ENCODE peak calls at places on chromosomes 12 and 14, in seven cellular contexts. R is psoas muscle; C is mucosa of gallbladder; I is T-helper 9 cell; D is cardiac muscle cell; H is ACHN; W is stimulated activated CD4-positive, alpha-beta T cell treated with anti-CD3 and anti-CD28 coated beads, Interleukin-4, amount 100 ng/mL, for 1 hour. M is an unnamed sample.

GRCh38 chr12:85765443-85765842 is 70.8 kb downstream of the RASSF9 start:
- DNase-seq in W (no peak), C (no peak), H (no peak), R (no peak), D (no peak), I (no peak), M (no peak)

GRCh38 chr12:93333054-93333453 is 44.7 kb upstream of the NUDT4 start:
- DNase-seq in C (no peak), H (no peak), R (no peak), I (no peak), D (no peak), W (no peak), M (no peak)

GRCh38 chr12:10256064-10256463 is 43.4 kb downstream of the GABARAPL1 start:
- DNase-seq in C (no peak), H (no peak), R (no peak), D (no peak), W (no peak), I (no peak), M (no peak)

GRCh38 chr14:104435147-104436046 is 144.2 kb upstream of the C14orf180 start:
- DNase-seq in H (no peak), R (peak), I (no peak), W (no peak), C (no peak), D (no peak), M (no peak)

GRCh38 chr14:93343797-93344196 is 3.2 kb upstream of the COX8C start:
- DNase-seq in H (no peak), C (no peak), W (no peak), R (no peak), I (no peak), D (no peak), M (no peak)

GRCh38 chr12:121214855-121215745 is 5.2 kb downstream of the P2RX4 start:
- DNase-seq in W (no peak), D (no peak), C (peak), R (no peak), I (no peak), H (peak), M (no peak)

GRCh38 chr12:132568826-132569480 is 41.4 kb downstream of the LRCOL1 start:
- DNase-seq in R (no peak), H (no peak), C (no peak), W (no peak), I (no peak), D (no peak), M (no peak)

GRCh38 chr12:23579257-23579656 is 370.2 kb downstream of the SOX5 start:
- DNase-seq in R (no peak), W (no peak), I (no peak), D (no peak), H (no peak), C (no peak), M (no peak)

GRCh38 chr14:24296341-24297157 is 3.0 kb downstream of the DHRS1 start:
- DNase-seq in R (peak), I (peak), H (peak), C (peak), W (peak), D (peak), M (no peak)